ENCODE peak calls at places on chromosomes 16 and 17, in five cellular contexts. K is amniotic epithelial cell, V is mesendoderm, U is activated T-helper 1 cell treated with Interleukin-2 at 50 U/mL for 16 hours, B is substantia nigra. Q is an unnamed sample.

GRCh38 chr17:11636771-11637170 is 38.5 kb downstream of the DNAH9 start:
- DNase-seq in K (no peak), V (no peak), U (no peak), B (no peak), Q (no peak)

GRCh38 chr17:31444026-31444425 is 52.6 kb downstream of the RAB11FIP4 start:
- DNase-seq in K (no peak), V (no peak), U (no peak), B (no peak), Q (no peak)

GRCh38 chr17:60079401-60079861 is 710 bp upstream of the HEATR6 start:
- DNase-seq in K (peak), V (no peak), U (no peak), B (no peak), Q (peak)

GRCh38 chr17:77163001-77163400 is 22.2 kb downstream of the SEC14L1 start:
- DNase-seq in K (no peak), V (no peak), U (no peak), B (no peak), Q (peak)

GRCh38 chr16:66911801-66912200 is 6.9 kb downstream of the CDH16 start:
- DNase-seq in K (no peak), V (no peak), U (no peak), B (no peak), Q (no peak)

GRCh38 chr16:3971706-3972105 is 91.2 kb upstream of the CREBBP start:
- DNase-seq in K (peak), V (no peak), U (no peak), B (no peak), Q (no peak)

GRCh38 chr16:27310576-27311448 is 3.0 kb upstream of the IL4R start:
- DNase-seq in K (peak), V (no peak), U (no peak), B (no peak), Q (no peak)

GRCh38 chr16:3065069-3065741 is at the start of gene IL32:
- DNase-seq in K (peak), V (no peak), U (peak), B (no peak), Q (peak)

GRCh38 chr16:26058326-26058725 is 366.6 kb downstream of the HS3ST4 start:
- DNase-seq in K (no peak), V (peak), U (no peak), B (no peak), Q (no peak)

GRCh38 chr17:45334701-45335677 is 18.2 kb upstream of the MAP3K14 start:
- DNase-seq in K (no peak), V (no peak), U (no peak), B (no peak), Q (no peak)

GRCh38 chr16:49608095-49608494 is 234.5 kb downstream of the C16orf78 start:
- DNase-seq in K (no peak), V (peak), U (no peak), B (no peak), Q (peak)

GRCh38 chr16:81608515-81609209 is 164.1 kb downstream of the CMIP start:
- DNase-seq in K (peak), V (no peak), U (no peak), B (no peak), Q (no peak)

GRCh38 chr17:9200197-9200662 is 178.9 kb downstream of the NTN1 start:
- DNase-seq in K (no peak), V (no peak), U (no peak), B (no peak), Q (no peak)

GRCh38 chr16:8924214-8924613 is 39.5 kb downstream of the USP7 start:
- DNase-seq in K (no peak), V (no peak), U (no peak), B (peak), Q (no peak)

GRCh38 chr16:48613061-48613957 is 3.3 kb upstream of the N4BP1 start:
- DNase-seq in K (peak), V (peak), U (peak), B (no peak), Q (peak)

GRCh38 chr16:76650579-76650978 is 373.4 kb downstream of the CNTNAP4 start:
- DNase-seq in K (no peak), V (peak), U (no peak), B (no peak), Q (no peak)

GRCh38 chr16:70712942-70713341 is 27.1 kb upstream of the MTSS2 start:
- DNase-seq in K (no peak), V (no peak), U (no peak), B (no peak), Q (no peak)

Q was measured in left kidney.